ENCODE peak calls at places on chromosomes 1 and 21, in four cellular contexts. U is H9, D is AG08396, A is lung. B is an unnamed sample.
A peak's percentile ranks its signal among the peaks of the same experiment; 100 is the strongest.

GRCh38 chr1:197908695-197909336 is 6.4 kb downstream of the C1orf53 start:
- DNase-seq in U (no peak), A (no peak), D (no peak), B (no peak)

GRCh38 chr1:71561206-71561605 is 480.4 kb upstream of the ZRANB2 start:
- DNase-seq in U (no peak), A (no peak), D (no peak), B (no peak)

GRCh38 chr21:24045775-24046215 is 1561.5 kb downstream of the MRPL39 start:
- DNase-seq in A (peak; percentile 64), U (no peak), D (no peak), B (peak; percentile 2)

GRCh38 chr1:88595355-88595754 is 88.7 kb upstream of the PKN2 start:
- DNase-seq in D (peak; percentile 8), U (no peak), A (no peak), B (peak; percentile 11)

GRCh38 chr1:110133436-110133835 is 16.9 kb upstream of the SLC6A17 start:
- DNase-seq in D (no peak), A (no peak), U (no peak), B (no peak)

GRCh38 chr1:117673405-117673804 is 67.6 kb downstream of the TENT5C start:
- DNase-seq in D (peak; percentile 43), U (no peak), A (no peak), B (peak; percentile 70)

GRCh38 chr1:237411621-237412020 is 369.6 kb downstream of the RYR2 start:
- DNase-seq in D (no peak), U (no peak), A (no peak), B (no peak)

GRCh38 chr1:5742032-5742431 is 250.2 kb downstream of the NPHP4 start:
- DNase-seq in A (no peak), U (peak; percentile 13), D (no peak), B (no peak)

GRCh38 chr1:117095237-117095636 is 26.3 kb downstream of the TRIM45 start:
- DNase-seq in D (peak; percentile 21), U (no peak), A (no peak), B (no peak)

GRCh38 chr1:157626099-157626498 is 28.2 kb upstream of the FCRL4 start:
- DNase-seq in A (no peak), D (no peak), U (peak; percentile 70), B (no peak)

GRCh38 chr1:227043755-227044154 is 103.7 kb downstream of the COQ8A start:
- DNase-seq in U (no peak), D (peak; percentile 10), A (no peak), B (peak; percentile 32)

GRCh38 chr1:188822248-188822647 is 1655.4 kb downstream of the BRINP3 start:
- DNase-seq in D (no peak), A (no peak), U (no peak), B (no peak)

GRCh38 chr1:244863491-244864252 is 671 bp downstream of the HNRNPU start:
- DNase-seq in U (no peak), A (peak; percentile 44), D (no peak), B (no peak)

GRCh38 chr1:145747398-145748247 is 28.3 kb downstream of the CD160 start:
- DNase-seq in U (no peak), A (no peak), D (no peak), B (no peak)